ENCODE peak calls at places on chromosomes 3 and 15, in eight cellular contexts. Z, E, G, W, H, R, S and F are unnamed samples.

GRCh38 chr3:44883999-44884431 is 9.6 kb downstream of the TGM4 start:
- DNase-seq in Z (no peak), E (peak; percentile 35), R (peak; percentile 65), S (no peak), G (no peak), H (no peak), W (no peak), F (no peak)

GRCh38 chr3:64214002-64214696 is 11.1 kb downstream of the PRICKLE2 start:
- DNase-seq in H (no peak), G (peak; percentile 59), Z (no peak), R (no peak), W (no peak), S (no peak), E (no peak), F (no peak)

GRCh38 chr3:16474304-16474703 is 39.2 kb downstream of the RFTN1 start:
- DNase-seq in G (no peak), S (no peak), Z (no peak), W (no peak), E (no peak), H (no peak), R (no peak), F (no peak)

GRCh38 chr3:56238299-56238698 is 230.0 kb downstream of the ERC2 start:
- DNase-seq in R (no peak), Z (no peak), S (no peak), H (peak; percentile 12), E (no peak), G (no peak), W (no peak), F (no peak)

GRCh38 chr3:76349715-76350480 is 564.5 kb upstream of the ZNF717 start:
- DNase-seq in Z (no peak), E (no peak), R (no peak), H (no peak), W (no peak), G (no peak), S (peak; percentile 48), F (no peak)

GRCh38 chr15:81182746-81183402 is 13.8 kb upstream of the IL16 start:
- DNase-seq in W (no peak), G (no peak), Z (no peak), R (no peak), S (no peak), E (no peak), H (peak; percentile 36), F (no peak)

GRCh38 chr15:98878862-98879261 is 128.7 kb downstream of the PGPEP1L start:
- DNase-seq in Z (no peak), E (no peak), W (no peak), S (no peak), G (no peak), H (no peak), R (no peak), F (no peak)

GRCh38 chr3:194905696-194906095 is 220.0 kb downstream of the FAM43A start:
- DNase-seq in W (no peak), Z (no peak), R (no peak), S (no peak), H (no peak), G (no peak), E (no peak), F (no peak)

GRCh38 chr3:165463546-165463945 is 267.4 kb upstream of the SLITRK3 start:
- DNase-seq in H (no peak), S (no peak), E (no peak), G (no peak), Z (no peak), R (no peak), W (no peak), F (no peak)

GRCh38 chr3:47421741-47422649 is 41.2 kb downstream of the PTPN23 start:
- DNase-seq in G (peak; percentile 72), Z (peak; percentile 86), W (peak; percentile 59), E (no peak), R (no peak), H (no peak), S (no peak), F (no peak)

GRCh38 chr3:108090066-108090700 is 648 bp downstream of the CD47 start:
- DNase-seq in H (peak; percentile 75), G (peak; percentile 34), E (no peak), W (no peak), S (no peak), R (no peak), Z (no peak), F (peak; percentile 16)

GRCh38 chr15:101167366-101167790 is 84.5 kb downstream of the CHSY1 start:
- DNase-seq in S (peak; percentile 31), G (no peak), H (no peak), Z (peak; percentile 23), W (no peak), R (no peak), E (no peak), F (no peak)

GRCh38 chr15:70582143-70582945 is 181.0 kb downstream of the UACA start:
- DNase-seq in W (no peak), S (no peak), G (no peak), R (no peak), Z (no peak), H (no peak), E (no peak), F (no peak)

GRCh38 chr15:60406513-60407124 is 8.8 kb upstream of the ANXA2 start:
- DNase-seq in Z (no peak), W (no peak), E (no peak), R (no peak), S (no peak), H (no peak), G (no peak), F (no peak)

GRCh38 chr3:100022506-100022905 is 91.8 kb downstream of the FILIP1L start:
- DNase-seq in G (no peak), H (no peak), R (no peak), W (no peak), S (no peak), Z (no peak), E (no peak), F (no peak)

GRCh38 chr15:57607570-57608000 is 15.9 kb downstream of the MYZAP start:
- DNase-seq in H (no peak), G (peak; percentile 73), R (no peak), W (no peak), S (peak; percentile 23), Z (no peak), E (peak; percentile 91), F (no peak)
- H3K4me1 ChIP-seq in H (peaks cover 4% of the 10 kb centered on the region), G (peaks cover 37% of the 10 kb centered on the region), R (peaks cover 10% of the 10 kb centered on the region), W (peaks cover 25% of the 10 kb centered on the region), S (peaks cover 23% of the 10 kb centered on the region), Z (no peaks in the 10 kb centered on the region), E (peaks cover 39% of the 10 kb centered on the region), F (peaks cover 15% of the 10 kb centered on the region)

DNA sequence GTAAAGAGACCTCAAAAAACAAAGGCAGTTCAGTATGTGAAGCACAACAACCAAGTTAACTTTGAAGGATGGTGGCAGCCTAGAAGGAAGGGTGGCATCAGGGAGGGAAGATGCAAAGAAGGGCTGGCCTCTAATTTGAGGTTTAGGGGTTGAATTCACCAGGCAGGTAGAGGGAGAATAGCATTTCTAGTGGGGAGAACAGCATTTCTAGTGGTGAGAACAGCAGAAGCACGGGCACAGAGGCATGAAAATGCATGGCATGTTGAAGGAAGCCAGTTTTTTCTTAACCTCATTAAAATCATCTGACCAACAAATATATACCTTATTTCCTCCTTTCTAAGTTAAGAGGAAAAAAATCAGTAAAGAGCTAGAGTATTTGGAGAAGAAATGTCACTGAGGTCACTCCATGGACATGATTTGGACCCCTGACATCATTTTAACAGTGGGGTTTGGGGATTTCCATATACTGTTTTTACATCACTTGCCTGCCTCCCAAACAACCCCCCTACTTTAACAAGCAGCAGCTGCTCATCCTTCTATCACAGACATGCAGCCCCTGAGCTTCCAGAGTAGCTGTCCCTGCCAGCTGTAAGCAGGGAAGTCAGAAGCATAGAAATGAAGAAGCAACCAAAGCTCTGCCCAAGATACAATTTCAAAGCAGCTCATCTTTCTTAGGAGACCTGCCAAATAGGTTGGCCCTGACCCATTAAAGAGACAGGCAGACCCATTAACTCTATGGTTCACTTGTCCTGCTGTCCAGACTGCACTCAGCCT is 2.4 kb upstream of the POPDC2 start:
- DNase-seq in E (no peak), W (no peak), G (no peak), Z (no peak), R (no peak), H (no peak), S (no peak), F (no peak)
- TF ChIP-seq CTCF in E (no peak), W (no peak), G (no peak), Z (no peak), R (no peak), H (no peak), S (no peak), F (no peak)

GRCh38 chr3:183555541-183556081 is at the start of gene KLHL6:
- DNase-seq in W (no peak), Z (peak; percentile 93), S (no peak), G (peak; percentile 40), E (no peak), H (no peak), R (no peak), F (no peak)
- TF ChIP-seq POLR2AphosphoS5 in W (peak; percentile 85), Z (peak; percentile 95), S (no peak), G (no peak), E (no peak), H (no peak), R (no peak), F (no peak)

GRCh38 chr3:31223278-31223677 is 309.4 kb upstream of the STT3B start:
- DNase-seq in E (no peak), Z (no peak), H (no peak), W (no peak), R (no peak), S (no peak), G (no peak), F (no peak)

GRCh38 chr3:31226331-31226730 is 306.4 kb upstream of the STT3B start:
- DNase-seq in G (no peak), Z (peak; percentile 76), W (no peak), H (no peak), E (no peak), S (no peak), R (no peak), F (no peak)

GRCh38 chr3:31225923-31226322 is 306.8 kb upstream of the STT3B start:
- DNase-seq in S (no peak), R (no peak), Z (no peak), W (no peak), G (no peak), H (no peak), E (no peak), F (peak; percentile 41)

GRCh38 chr3:31227152-31227581 is 305.6 kb upstream of the STT3B start:
- DNase-seq in R (no peak), E (no peak), Z (no peak), H (no peak), G (no peak), S (no peak), W (no peak), F (peak; percentile 34)

GRCh38 chr3:31224936-31225335 is 307.8 kb upstream of the STT3B start:
- DNase-seq in Z (no peak), G (no peak), H (no peak), R (no peak), W (no peak), E (no peak), S (no peak), F (no peak)
- H3K4me1 ChIP-seq in Z (peaks cover 9% of the 10 kb centered on the region), G (no peaks in the 10 kb centered on the region), H (peaks cover 6% of the 10 kb centered on the region), R (no peaks in the 10 kb centered on the region), W (no peaks in the 10 kb centered on the region), E (no peaks in the 10 kb centered on the region), S (no peaks in the 10 kb centered on the region), F (peaks cover 10% of the 10 kb centered on the region)

GRCh38 chr3:42229942-42230688 is 35.9 kb downstream of the CCK start:
- DNase-seq in R (no peak), H (peak; percentile 86), E (peak; percentile 34), Z (no peak), W (no peak), S (peak; percentile 50), G (no peak), F (peak; percentile 35)
- TF ChIP-seq CTCF in R (peak; percentile 71), H (peak; percentile 75), E (peak; percentile 74), Z (peak; percentile 36), W (peak; percentile 12), S (peak; percentile 69), G (peak; percentile 44), F (peak; percentile 64)

GRCh38 chr3:52494446-52494845 is 692 bp upstream of the STAB1 start:
- DNase-seq in R (no peak), W (peak; percentile 52), H (peak; percentile 48), S (no peak), G (no peak), Z (no peak), E (no peak), F (no peak)
- TF ChIP-seq POLR2AphosphoS5 in R (no peak), W (no peak), H (peak; percentile 20), S (no peak), G (no peak), Z (no peak), E (no peak), F (no peak)